ENCODE peak calls at places on chromosome 5, in four cellular contexts. One of them, this sample, is unnamed.

GRCh38 chr5:151155777-151156731 is 1.5 kb downstream of the ANXA6 start:
- DNase-seq in fibroblast of pulmonary artery: peak; percentile 71
- DNase-seq in neural progenitor cell: peak; percentile 24
- DNase-seq in mesothelial cell of epicardium: no peak
- DNase-seq in this sample: peak; percentile 54

GRCh38 chr5:79333852-79334557 is 98.1 kb downstream of the JMY start:
- DNase-seq in fibroblast of pulmonary artery: no peak
- DNase-seq in neural progenitor cell: peak; percentile 7
- DNase-seq in mesothelial cell of epicardium: no peak
- DNase-seq in this sample: no peak

GRCh38 chr5:120088831-120089230 is 375.3 kb upstream of the PRR16 start:
- DNase-seq in fibroblast of pulmonary artery: no peak
- DNase-seq in neural progenitor cell: no peak
- DNase-seq in mesothelial cell of epicardium: no peak
- DNase-seq in this sample: no peak

GRCh38 chr5:151068571-151069197 is 12.2 kb downstream of the TNIP1 start:
- DNase-seq in fibroblast of pulmonary artery: no peak
- DNase-seq in neural progenitor cell: no peak
- DNase-seq in mesothelial cell of epicardium: no peak
- DNase-seq in this sample: no peak

GRCh38 chr5:53339962-53340540 is 140.4 kb upstream of the FST start:
- DNase-seq in fibroblast of pulmonary artery: no peak
- DNase-seq in neural progenitor cell: no peak
- DNase-seq in mesothelial cell of epicardium: no peak
- DNase-seq in this sample: no peak

GRCh38 chr5:124650960-124651662 is 95.3 kb downstream of the ZNF608 start:
- DNase-seq in fibroblast of pulmonary artery: peak; percentile 84
- DNase-seq in neural progenitor cell: peak; percentile 18
- DNase-seq in mesothelial cell of epicardium: no peak
- DNase-seq in this sample: no peak

GRCh38 chr5:109805882-109806281 is 116.2 kb downstream of the MAN2A1 start:
- DNase-seq in fibroblast of pulmonary artery: no peak
- DNase-seq in neural progenitor cell: peak; percentile 72
- DNase-seq in mesothelial cell of epicardium: no peak
- DNase-seq in this sample: peak; percentile 19

GRCh38 chr5:68367274-68367673 is 151.7 kb downstream of the PIK3R1 start:
- DNase-seq in fibroblast of pulmonary artery: no peak
- DNase-seq in neural progenitor cell: no peak
- DNase-seq in mesothelial cell of epicardium: no peak
- DNase-seq in this sample: no peak

GRCh38 chr5:389197-389821 is 53.7 kb upstream of the EXOC3 start:
- DNase-seq in fibroblast of pulmonary artery: no peak
- DNase-seq in neural progenitor cell: no peak
- DNase-seq in mesothelial cell of epicardium: no peak
- DNase-seq in this sample: no peak

GRCh38 chr5:10233505-10233904 is 16.2 kb downstream of the ATPSCKMT start:
- DNase-seq in fibroblast of pulmonary artery: peak; percentile 80
- DNase-seq in neural progenitor cell: peak; percentile 51
- DNase-seq in mesothelial cell of epicardium: peak; percentile 34
- DNase-seq in this sample: peak; percentile 74

GRCh38 chr5:158494541-158494940 is 605.2 kb downstream of the EBF1 start:
- DNase-seq in fibroblast of pulmonary artery: no peak
- DNase-seq in neural progenitor cell: no peak
- DNase-seq in mesothelial cell of epicardium: no peak
- DNase-seq in this sample: no peak

GRCh38 chr5:91312698-91313097 is 70.4 kb downstream of the ARRDC3 start:
- DNase-seq in fibroblast of pulmonary artery: peak; percentile 36
- DNase-seq in neural progenitor cell: no peak
- DNase-seq in mesothelial cell of epicardium: no peak
- DNase-seq in this sample: no peak

GRCh38 chr5:949815-950560 is 57.3 kb downstream of the TRIP13 start:
- DNase-seq in fibroblast of pulmonary artery: no peak
- DNase-seq in neural progenitor cell: no peak
- DNase-seq in mesothelial cell of epicardium: no peak
- DNase-seq in this sample: no peak

GRCh38 chr5:128228506-128228905 is 144.9 kb downstream of the SLC12A2 start:
- DNase-seq in fibroblast of pulmonary artery: peak; percentile 71
- DNase-seq in neural progenitor cell: no peak
- DNase-seq in mesothelial cell of epicardium: no peak
- DNase-seq in this sample: no peak

GRCh38 chr5:1110930-1111726 is 735 bp downstream of the SLC12A7 start:
- DNase-seq in fibroblast of pulmonary artery: no peak
- DNase-seq in neural progenitor cell: peak; percentile 74
- DNase-seq in mesothelial cell of epicardium: no peak
- DNase-seq in this sample: no peak

GRCh38 chr5:39140558-39141168 is 66.5 kb upstream of the RICTOR start:
- DNase-seq in fibroblast of pulmonary artery: no peak
- DNase-seq in neural progenitor cell: no peak
- DNase-seq in mesothelial cell of epicardium: no peak
- DNase-seq in this sample: no peak

GRCh38 chr5:54275361-54275760 is 35.0 kb downstream of the ARL15 start:
- DNase-seq in fibroblast of pulmonary artery: no peak
- DNase-seq in neural progenitor cell: no peak
- DNase-seq in mesothelial cell of epicardium: no peak
- DNase-seq in this sample: no peak

GRCh38 chr5:151595411-151595826 is 4.3 kb upstream of the FAT2 start:
- DNase-seq in fibroblast of pulmonary artery: no peak
- DNase-seq in neural progenitor cell: no peak
- DNase-seq in mesothelial cell of epicardium: no peak
- DNase-seq in this sample: no peak

GRCh38 chr5:91090995-91091394 is 292.1 kb downstream of the ARRDC3 start:
- DNase-seq in fibroblast of pulmonary artery: no peak
- DNase-seq in neural progenitor cell: no peak
- DNase-seq in mesothelial cell of epicardium: no peak
- DNase-seq in this sample: no peak

GRCh38 chr5:21452429-21452828 is 1400.7 kb downstream of the CDH12 start:
- DNase-seq in fibroblast of pulmonary artery: peak; percentile 5
- DNase-seq in neural progenitor cell: no peak
- DNase-seq in mesothelial cell of epicardium: no peak
- DNase-seq in this sample: no peak

GRCh38 chr5:121841900-121842299 is 9.8 kb upstream of the FTMT start:
- DNase-seq in fibroblast of pulmonary artery: no peak
- DNase-seq in neural progenitor cell: no peak
- DNase-seq in mesothelial cell of epicardium: no peak
- DNase-seq in this sample: no peak

GRCh38 chr5:26227245-26227644 is 811.1 kb downstream of the CDH9 start:
- DNase-seq in fibroblast of pulmonary artery: no peak
- DNase-seq in neural progenitor cell: no peak
- DNase-seq in mesothelial cell of epicardium: no peak
- DNase-seq in this sample: no peak

GRCh38 chr5:148799737-148800527 is 26.5 kb upstream of the ADRB2 start:
- DNase-seq in fibroblast of pulmonary artery: no peak
- DNase-seq in neural progenitor cell: no peak
- DNase-seq in mesothelial cell of epicardium: no peak
- DNase-seq in this sample: no peak

GRCh38 chr5:97142521-97143254 is at the start of gene LIX1:
- DNase-seq in fibroblast of pulmonary artery: peak; percentile 51
- DNase-seq in neural progenitor cell: peak; percentile 97
- DNase-seq in mesothelial cell of epicardium: no peak
- DNase-seq in this sample: peak; percentile 65

GRCh38 chr5:167851416-167851815 is 440.0 kb upstream of the WWC1 start:
- DNase-seq in fibroblast of pulmonary artery: peak; percentile 29
- DNase-seq in neural progenitor cell: no peak
- DNase-seq in mesothelial cell of epicardium: no peak
- DNase-seq in this sample: no peak

GRCh38 chr5:123705741-123706140 is 193.8 kb downstream of the CSNK1G3 start:
- DNase-seq in fibroblast of pulmonary artery: peak; percentile 75
- DNase-seq in neural progenitor cell: no peak
- DNase-seq in mesothelial cell of epicardium: no peak
- DNase-seq in this sample: no peak

GRCh38 chr5:154107010-154107409 is 68.2 kb downstream of the MFAP3 start:
- DNase-seq in fibroblast of pulmonary artery: no peak
- DNase-seq in neural progenitor cell: no peak
- DNase-seq in mesothelial cell of epicardium: no peak
- DNase-seq in this sample: no peak

GRCh38 chr5:7926296-7926695 is 57.3 kb downstream of the MTRR start:
- DNase-seq in fibroblast of pulmonary artery: peak; percentile 62
- DNase-seq in neural progenitor cell: no peak
- DNase-seq in mesothelial cell of epicardium: no peak
- DNase-seq in this sample: no peak

GRCh38 chr5:135694016-135694415 is 115.2 kb upstream of the CXCL14 start:
- DNase-seq in fibroblast of pulmonary artery: no peak
- DNase-seq in neural progenitor cell: no peak
- DNase-seq in mesothelial cell of epicardium: no peak
- DNase-seq in this sample: no peak

GRCh38 chr5:141747646-141748229 is 65.7 kb upstream of the ARAP3 start:
- DNase-seq in fibroblast of pulmonary artery: no peak
- DNase-seq in neural progenitor cell: no peak
- DNase-seq in mesothelial cell of epicardium: no peak
- DNase-seq in this sample: no peak

GRCh38 chr5:14502291-14502690 is 79.3 kb upstream of the OTULINL start:
- DNase-seq in fibroblast of pulmonary artery: no peak
- DNase-seq in neural progenitor cell: no peak
- DNase-seq in mesothelial cell of epicardium: no peak
- DNase-seq in this sample: no peak

GRCh38 chr5:52725065-52725746 is 62.5 kb upstream of the ITGA1 start:
- DNase-seq in fibroblast of pulmonary artery: peak; percentile 53
- DNase-seq in neural progenitor cell: no peak
- DNase-seq in mesothelial cell of epicardium: no peak
- DNase-seq in this sample: no peak

GRCh38 chr5:56607551-56607950 is 207.8 kb upstream of the MAP3K1 start:
- DNase-seq in fibroblast of pulmonary artery: no peak
- DNase-seq in neural progenitor cell: no peak
- DNase-seq in mesothelial cell of epicardium: no peak
- DNase-seq in this sample: no peak

GRCh38 chr5:53479656-53480473 is 564 bp upstream of the FST start:
- DNase-seq in fibroblast of pulmonary artery: peak; percentile 46
- DNase-seq in neural progenitor cell: peak; percentile 82
- DNase-seq in mesothelial cell of epicardium: peak; percentile 41
- DNase-seq in this sample: peak; percentile 58

GRCh38 chr5:170329524-170329923 is 31.9 kb upstream of the LCP2 start:
- DNase-seq in fibroblast of pulmonary artery: no peak
- DNase-seq in neural progenitor cell: no peak
- DNase-seq in mesothelial cell of epicardium: no peak
- DNase-seq in this sample: no peak

GRCh38 chr5:37730896-37731455 is 108.9 kb downstream of the GDNF start:
- DNase-seq in fibroblast of pulmonary artery: no peak
- DNase-seq in neural progenitor cell: no peak
- DNase-seq in mesothelial cell of epicardium: no peak
- DNase-seq in this sample: no peak

GRCh38 chr5:33235304-33235703 is 205.5 kb upstream of the TARS1 start:
- DNase-seq in fibroblast of pulmonary artery: no peak
- DNase-seq in neural progenitor cell: no peak
- DNase-seq in mesothelial cell of epicardium: no peak
- DNase-seq in this sample: no peak

DNA sequence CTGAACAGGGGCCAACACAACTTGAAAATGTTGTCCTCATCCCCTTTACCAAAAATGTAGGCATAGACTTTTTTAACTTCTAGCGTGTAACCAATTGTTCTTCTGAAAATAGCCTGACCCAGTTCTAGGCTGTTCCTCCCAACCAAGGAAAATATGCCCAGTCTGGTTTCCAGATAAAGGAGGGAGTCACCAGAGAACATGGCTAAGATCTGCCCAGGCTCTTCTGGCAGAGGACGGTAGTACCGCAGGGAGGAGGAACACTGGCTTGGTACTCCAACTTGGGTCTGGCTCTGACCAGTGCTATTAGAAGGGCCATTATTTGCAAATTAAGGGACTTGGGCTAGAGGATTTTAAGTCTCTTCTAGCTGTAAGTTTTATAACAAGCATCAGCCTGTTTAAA is 63.1 kb downstream of the GRAMD2B start:
- DNase-seq in fibroblast of pulmonary artery: no peak
- DNase-seq in neural progenitor cell: no peak
- DNase-seq in mesothelial cell of epicardium: no peak
- DNase-seq in this sample: no peak
- TF ChIP-seq CTCF in fibroblast of pulmonary artery: no peak
- TF ChIP-seq CTCF in neural progenitor cell: no peak
- TF ChIP-seq CTCF in mesothelial cell of epicardium: no peak
- TF ChIP-seq CTCF in this sample: no peak

GRCh38 chr5:140557136-140557805 is at the start of gene SRA1:
- DNase-seq in fibroblast of pulmonary artery: peak; percentile 91
- DNase-seq in neural progenitor cell: peak; percentile 93
- DNase-seq in mesothelial cell of epicardium: peak; percentile 83
- DNase-seq in this sample: peak; percentile 97
- TF ChIP-seq CTCF in fibroblast of pulmonary artery: no peak
- TF ChIP-seq CTCF in neural progenitor cell: no peak
- TF ChIP-seq CTCF in mesothelial cell of epicardium: no peak
- TF ChIP-seq CTCF in this sample: no peak

GRCh38 chr5:133456933-133457402 is 155.4 kb downstream of the FSTL4 start:
- DNase-seq in fibroblast of pulmonary artery: peak; percentile 7
- DNase-seq in neural progenitor cell: no peak
- DNase-seq in mesothelial cell of epicardium: no peak
- DNase-seq in this sample: no peak

GRCh38 chr5:133453825-133454224 is 158.5 kb downstream of the FSTL4 start:
- DNase-seq in fibroblast of pulmonary artery: no peak
- DNase-seq in neural progenitor cell: no peak
- DNase-seq in mesothelial cell of epicardium: no peak
- DNase-seq in this sample: no peak

GRCh38 chr5:133457439-133457838 is 154.9 kb downstream of the FSTL4 start:
- DNase-seq in fibroblast of pulmonary artery: no peak
- DNase-seq in neural progenitor cell: no peak
- DNase-seq in mesothelial cell of epicardium: no peak
- DNase-seq in this sample: no peak

GRCh38 chr5:133454442-133454841 is 157.9 kb downstream of the FSTL4 start:
- DNase-seq in fibroblast of pulmonary artery: no peak
- DNase-seq in neural progenitor cell: no peak
- DNase-seq in mesothelial cell of epicardium: no peak
- DNase-seq in this sample: no peak

GRCh38 chr5:133455681-133456080 is 156.7 kb downstream of the FSTL4 start:
- DNase-seq in fibroblast of pulmonary artery: no peak
- DNase-seq in neural progenitor cell: no peak
- DNase-seq in mesothelial cell of epicardium: no peak
- DNase-seq in this sample: no peak
- TF ChIP-seq CTCF in fibroblast of pulmonary artery: no peak
- TF ChIP-seq CTCF in neural progenitor cell: no peak
- TF ChIP-seq CTCF in mesothelial cell of epicardium: no peak
- TF ChIP-seq CTCF in this sample: no peak

GRCh38 chr5:138527170-138527569 is 15.9 kb downstream of the ETF1 start:
- DNase-seq in fibroblast of pulmonary artery: no peak
- DNase-seq in neural progenitor cell: no peak
- DNase-seq in mesothelial cell of epicardium: no peak
- DNase-seq in this sample: no peak

GRCh38 chr5:138528208-138528607 is 14.8 kb downstream of the ETF1 start:
- DNase-seq in fibroblast of pulmonary artery: no peak
- DNase-seq in neural progenitor cell: no peak
- DNase-seq in mesothelial cell of epicardium: no peak
- DNase-seq in this sample: no peak

GRCh38 chr5:138533973-138534941 is 8.8 kb downstream of the ETF1 start:
- DNase-seq in fibroblast of pulmonary artery: no peak
- DNase-seq in neural progenitor cell: no peak
- DNase-seq in mesothelial cell of epicardium: no peak
- DNase-seq in this sample: no peak

GRCh38 chr5:138528744-138529469 is 14.1 kb downstream of the ETF1 start:
- DNase-seq in fibroblast of pulmonary artery: no peak
- DNase-seq in neural progenitor cell: no peak
- DNase-seq in mesothelial cell of epicardium: no peak
- DNase-seq in this sample: no peak

DNA sequence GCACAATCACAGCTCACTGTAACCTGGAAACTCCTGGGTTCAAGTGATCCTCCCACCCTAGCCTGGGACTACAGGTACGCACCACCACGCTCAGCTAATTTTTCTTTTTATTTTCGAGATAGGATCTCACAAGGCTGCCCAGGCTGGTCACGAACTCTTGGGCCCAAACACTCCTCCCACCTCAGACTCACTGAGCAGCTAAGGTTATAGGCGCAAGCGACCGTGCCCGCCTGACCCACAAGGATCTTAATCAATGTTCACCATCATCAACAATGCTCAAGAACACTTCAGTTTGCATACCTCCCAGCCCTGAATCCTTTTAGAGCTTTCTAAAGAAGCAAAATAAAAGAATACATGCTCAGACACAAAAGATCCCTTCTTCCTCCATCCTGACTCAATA is 13.2 kb downstream of the ETF1 start:
- DNase-seq in fibroblast of pulmonary artery: no peak
- DNase-seq in neural progenitor cell: no peak
- DNase-seq in mesothelial cell of epicardium: no peak
- DNase-seq in this sample: no peak
- TF ChIP-seq CTCF in fibroblast of pulmonary artery: no peak
- TF ChIP-seq CTCF in neural progenitor cell: no peak
- TF ChIP-seq CTCF in mesothelial cell of epicardium: no peak
- TF ChIP-seq CTCF in this sample: no peak

This sample was measured in glutamatergic neuron.